ENCODE peak calls at places on chromosomes 16 and 17, in seven cellular contexts. One of them, this sample, is unnamed.

GRCh38 chr17:35973333-35974260 is 7.7 kb downstream of the CCL16 start:
- DNase-seq in ELF-1: no peak
- DNase-seq in NCI-H345: no peak
- DNase-seq in NCI-H1048: no peak
- DNase-seq in glutamatergic neuron: no peak
- DNase-seq in endothelial cell: no peak
- DNase-seq in stimulated activated CD8-positive, alpha-beta memory T cell treated with anti-CD3 and anti-CD28 coated beads, Interleukin-15, amount 100 ng/mL, for 1 hour: no peak
- DNase-seq in this sample: no peak

GRCh38 chr17:80891096-80892018 is 100.3 kb upstream of the CHMP6 start:
- DNase-seq in ELF-1: peak; percentile 47
- DNase-seq in NCI-H345: no peak
- DNase-seq in NCI-H1048: no peak
- DNase-seq in glutamatergic neuron: no peak
- DNase-seq in endothelial cell: no peak
- DNase-seq in stimulated activated CD8-positive, alpha-beta memory T cell treated with anti-CD3 and anti-CD28 coated beads, Interleukin-15, amount 100 ng/mL, for 1 hour: peak; percentile 53
- DNase-seq in this sample: peak; percentile 49

GRCh38 chr16:52914428-52914827 is 138.3 kb downstream of the CHD9NB start:
- DNase-seq in ELF-1: no peak
- DNase-seq in NCI-H345: no peak
- DNase-seq in NCI-H1048: no peak
- DNase-seq in glutamatergic neuron: peak; percentile 20
- DNase-seq in endothelial cell: no peak
- DNase-seq in stimulated activated CD8-positive, alpha-beta memory T cell treated with anti-CD3 and anti-CD28 coated beads, Interleukin-15, amount 100 ng/mL, for 1 hour: no peak
- DNase-seq in this sample: no peak

GRCh38 chr16:66886914-66887313 is 6.6 kb downstream of the PDP2 start:
- DNase-seq in ELF-1: no peak
- DNase-seq in NCI-H345: no peak
- DNase-seq in NCI-H1048: no peak
- DNase-seq in glutamatergic neuron: no peak
- DNase-seq in endothelial cell: no peak
- DNase-seq in stimulated activated CD8-positive, alpha-beta memory T cell treated with anti-CD3 and anti-CD28 coated beads, Interleukin-15, amount 100 ng/mL, for 1 hour: no peak
- DNase-seq in this sample: no peak

GRCh38 chr17:48002208-48002919 is 31.5 kb downstream of the CDK5RAP3 start:
- DNase-seq in ELF-1: no peak
- DNase-seq in NCI-H345: peak; percentile 59
- DNase-seq in NCI-H1048: no peak
- DNase-seq in glutamatergic neuron: no peak
- DNase-seq in endothelial cell: no peak
- DNase-seq in stimulated activated CD8-positive, alpha-beta memory T cell treated with anti-CD3 and anti-CD28 coated beads, Interleukin-15, amount 100 ng/mL, for 1 hour: no peak
- DNase-seq in this sample: no peak

GRCh38 chr16:50066482-50067289 is 916 bp downstream of the HEATR3 start:
- DNase-seq in ELF-1: no peak
- DNase-seq in NCI-H345: no peak
- DNase-seq in NCI-H1048: no peak
- DNase-seq in glutamatergic neuron: no peak
- DNase-seq in endothelial cell: no peak
- DNase-seq in stimulated activated CD8-positive, alpha-beta memory T cell treated with anti-CD3 and anti-CD28 coated beads, Interleukin-15, amount 100 ng/mL, for 1 hour: no peak
- DNase-seq in this sample: no peak

GRCh38 chr16:89909777-89910716 is 8.6 kb upstream of the MC1R start:
- DNase-seq in ELF-1: peak; percentile 82
- DNase-seq in NCI-H345: peak; percentile 40
- DNase-seq in NCI-H1048: peak; percentile 12
- DNase-seq in glutamatergic neuron: peak; percentile 93
- DNase-seq in endothelial cell: peak; percentile 83
- DNase-seq in stimulated activated CD8-positive, alpha-beta memory T cell treated with anti-CD3 and anti-CD28 coated beads, Interleukin-15, amount 100 ng/mL, for 1 hour: peak; percentile 31
- DNase-seq in this sample: peak; percentile 55

GRCh38 chr17:82101767-82102679 is 4.0 kb upstream of the FASN start:
- DNase-seq in ELF-1: no peak
- DNase-seq in NCI-H345: no peak
- DNase-seq in NCI-H1048: no peak
- DNase-seq in glutamatergic neuron: no peak
- DNase-seq in endothelial cell: no peak
- DNase-seq in stimulated activated CD8-positive, alpha-beta memory T cell treated with anti-CD3 and anti-CD28 coated beads, Interleukin-15, amount 100 ng/mL, for 1 hour: no peak
- DNase-seq in this sample: no peak

GRCh38 chr16:70694088-70694487 is 8.2 kb upstream of the MTSS2 start:
- DNase-seq in ELF-1: peak; percentile 96
- DNase-seq in NCI-H345: no peak
- DNase-seq in NCI-H1048: no peak
- DNase-seq in glutamatergic neuron: no peak
- DNase-seq in endothelial cell: no peak
- DNase-seq in stimulated activated CD8-positive, alpha-beta memory T cell treated with anti-CD3 and anti-CD28 coated beads, Interleukin-15, amount 100 ng/mL, for 1 hour: no peak
- DNase-seq in this sample: no peak

GRCh38 chr17:34758316-34758715 is 178.9 kb downstream of the TMEM132E start:
- DNase-seq in ELF-1: no peak
- DNase-seq in NCI-H345: no peak
- DNase-seq in NCI-H1048: no peak
- DNase-seq in glutamatergic neuron: no peak
- DNase-seq in endothelial cell: no peak
- DNase-seq in stimulated activated CD8-positive, alpha-beta memory T cell treated with anti-CD3 and anti-CD28 coated beads, Interleukin-15, amount 100 ng/mL, for 1 hour: no peak
- DNase-seq in this sample: no peak

GRCh38 chr16:15946257-15947044 is 3.0 kb upstream of the ABCC1 start:
- DNase-seq in ELF-1: no peak
- DNase-seq in NCI-H345: no peak
- DNase-seq in NCI-H1048: no peak
- DNase-seq in glutamatergic neuron: no peak
- DNase-seq in endothelial cell: no peak
- DNase-seq in stimulated activated CD8-positive, alpha-beta memory T cell treated with anti-CD3 and anti-CD28 coated beads, Interleukin-15, amount 100 ng/mL, for 1 hour: no peak
- DNase-seq in this sample: no peak

GRCh38 chr16:86899156-86899555 is 320.8 kb downstream of the FOXL1 start:
- DNase-seq in ELF-1: no peak
- DNase-seq in NCI-H345: no peak
- DNase-seq in NCI-H1048: no peak
- DNase-seq in glutamatergic neuron: no peak
- DNase-seq in endothelial cell: no peak
- DNase-seq in stimulated activated CD8-positive, alpha-beta memory T cell treated with anti-CD3 and anti-CD28 coated beads, Interleukin-15, amount 100 ng/mL, for 1 hour: no peak
- DNase-seq in this sample: no peak

This sample was measured in central memory CD8-positive, alpha-beta T cell.